ENCODE peak calls at places on chromosomes 12 and 14, in ten cellular contexts. One of them, this sample, is unnamed.

GRCh38 chr12:57131896-57132744 is 3.8 kb downstream of the LRP1 start:
- DNase-seq in dorsolateral prefrontal cortex: no peak
- DNase-seq in HCT116: no peak
- DNase-seq in fibroblast of villous mesenchyme: no peak
- DNase-seq in BJ: no peak
- DNase-seq in neural crest cell: no peak
- DNase-seq in mucosa of descending colon: no peak
- DNase-seq in RWPE1: no peak
- DNase-seq in SK-N-SH: peak
- DNase-seq in WTC11: no peak
- DNase-seq in this sample: no peak

GRCh38 chr12:24252580-24252979 is 303.1 kb upstream of the SOX5 start:
- DNase-seq in dorsolateral prefrontal cortex: no peak
- DNase-seq in HCT116: no peak
- DNase-seq in fibroblast of villous mesenchyme: no peak
- DNase-seq in BJ: no peak
- DNase-seq in neural crest cell: no peak
- DNase-seq in mucosa of descending colon: no peak
- DNase-seq in RWPE1: no peak
- DNase-seq in SK-N-SH: peak
- DNase-seq in WTC11: no peak
- DNase-seq in this sample: no peak

GRCh38 chr12:74563927-74564326 is 26.3 kb downstream of the ATXN7L3B start:
- DNase-seq in dorsolateral prefrontal cortex: no peak
- DNase-seq in HCT116: no peak
- DNase-seq in fibroblast of villous mesenchyme: no peak
- DNase-seq in BJ: no peak
- DNase-seq in neural crest cell: no peak
- DNase-seq in mucosa of descending colon: no peak
- DNase-seq in RWPE1: no peak
- DNase-seq in SK-N-SH: no peak
- DNase-seq in WTC11: no peak
- DNase-seq in this sample: no peak

GRCh38 chr14:104694475-104694950 is 5.1 kb downstream of the INF2 start:
- DNase-seq in dorsolateral prefrontal cortex: peak
- DNase-seq in HCT116: no peak
- DNase-seq in fibroblast of villous mesenchyme: no peak
- DNase-seq in BJ: no peak
- DNase-seq in neural crest cell: no peak
- DNase-seq in mucosa of descending colon: no peak
- DNase-seq in RWPE1: no peak
- DNase-seq in SK-N-SH: no peak
- DNase-seq in WTC11: no peak
- DNase-seq in this sample: no peak

GRCh38 chr12:130137141-130138018 is 24.9 kb upstream of the FZD10 start:
- DNase-seq in dorsolateral prefrontal cortex: no peak
- DNase-seq in HCT116: no peak
- DNase-seq in fibroblast of villous mesenchyme: no peak
- DNase-seq in BJ: no peak
- DNase-seq in neural crest cell: no peak
- DNase-seq in mucosa of descending colon: no peak
- DNase-seq in RWPE1: peak
- DNase-seq in SK-N-SH: no peak
- DNase-seq in WTC11: peak
- DNase-seq in this sample: no peak

GRCh38 chr12:7857916-7858315 is 14.8 kb downstream of the SLC2A14 start:
- DNase-seq in dorsolateral prefrontal cortex: no peak
- DNase-seq in HCT116: no peak
- DNase-seq in fibroblast of villous mesenchyme: no peak
- DNase-seq in BJ: no peak
- DNase-seq in neural crest cell: no peak
- DNase-seq in mucosa of descending colon: no peak
- DNase-seq in RWPE1: no peak
- DNase-seq in SK-N-SH: no peak
- DNase-seq in WTC11: no peak
- DNase-seq in this sample: no peak

GRCh38 chr14:65377576-65377975 is 35.0 kb upstream of the FUT8 start:
- DNase-seq in dorsolateral prefrontal cortex: no peak
- DNase-seq in HCT116: no peak
- DNase-seq in fibroblast of villous mesenchyme: peak
- DNase-seq in BJ: no peak
- DNase-seq in neural crest cell: no peak
- DNase-seq in mucosa of descending colon: no peak
- DNase-seq in RWPE1: no peak
- DNase-seq in SK-N-SH: no peak
- DNase-seq in WTC11: no peak
- DNase-seq in this sample: no peak

GRCh38 chr14:72615511-72616121 is 278.3 kb downstream of the DPF3 start:
- DNase-seq in dorsolateral prefrontal cortex: no peak
- DNase-seq in HCT116: no peak
- DNase-seq in fibroblast of villous mesenchyme: peak
- DNase-seq in BJ: no peak
- DNase-seq in neural crest cell: no peak
- DNase-seq in mucosa of descending colon: no peak
- DNase-seq in RWPE1: peak
- DNase-seq in SK-N-SH: no peak
- DNase-seq in WTC11: no peak
- DNase-seq in this sample: peak

GRCh38 chr14:23093104-23093503 is 1.8 kb downstream of the ACIN1 start:
- DNase-seq in dorsolateral prefrontal cortex: no peak
- DNase-seq in HCT116: no peak
- DNase-seq in fibroblast of villous mesenchyme: no peak
- DNase-seq in BJ: no peak
- DNase-seq in neural crest cell: no peak
- DNase-seq in mucosa of descending colon: no peak
- DNase-seq in RWPE1: no peak
- DNase-seq in SK-N-SH: no peak
- DNase-seq in WTC11: no peak
- DNase-seq in this sample: no peak

GRCh38 chr14:23094666-23095195 is at the start of gene ACIN1:
- DNase-seq in dorsolateral prefrontal cortex: peak
- DNase-seq in HCT116: peak
- DNase-seq in fibroblast of villous mesenchyme: peak
- DNase-seq in BJ: peak
- DNase-seq in neural crest cell: peak
- DNase-seq in mucosa of descending colon: peak
- DNase-seq in RWPE1: peak
- DNase-seq in SK-N-SH: peak
- DNase-seq in WTC11: no peak
- DNase-seq in this sample: peak

GRCh38 chr14:23093526-23093925 is 1.4 kb downstream of the ACIN1 start:
- DNase-seq in dorsolateral prefrontal cortex: no peak
- DNase-seq in HCT116: no peak
- DNase-seq in fibroblast of villous mesenchyme: no peak
- DNase-seq in BJ: no peak
- DNase-seq in neural crest cell: no peak
- DNase-seq in mucosa of descending colon: no peak
- DNase-seq in RWPE1: no peak
- DNase-seq in SK-N-SH: no peak
- DNase-seq in WTC11: no peak
- DNase-seq in this sample: no peak

GRCh38 chr14:23095196-23096108 is at the start of gene C14orf119:
- DNase-seq in dorsolateral prefrontal cortex: peak
- DNase-seq in HCT116: peak
- DNase-seq in fibroblast of villous mesenchyme: peak
- DNase-seq in BJ: peak
- DNase-seq in neural crest cell: no peak
- DNase-seq in mucosa of descending colon: peak
- DNase-seq in RWPE1: peak
- DNase-seq in SK-N-SH: peak
- DNase-seq in WTC11: peak
- DNase-seq in this sample: peak

DNA sequence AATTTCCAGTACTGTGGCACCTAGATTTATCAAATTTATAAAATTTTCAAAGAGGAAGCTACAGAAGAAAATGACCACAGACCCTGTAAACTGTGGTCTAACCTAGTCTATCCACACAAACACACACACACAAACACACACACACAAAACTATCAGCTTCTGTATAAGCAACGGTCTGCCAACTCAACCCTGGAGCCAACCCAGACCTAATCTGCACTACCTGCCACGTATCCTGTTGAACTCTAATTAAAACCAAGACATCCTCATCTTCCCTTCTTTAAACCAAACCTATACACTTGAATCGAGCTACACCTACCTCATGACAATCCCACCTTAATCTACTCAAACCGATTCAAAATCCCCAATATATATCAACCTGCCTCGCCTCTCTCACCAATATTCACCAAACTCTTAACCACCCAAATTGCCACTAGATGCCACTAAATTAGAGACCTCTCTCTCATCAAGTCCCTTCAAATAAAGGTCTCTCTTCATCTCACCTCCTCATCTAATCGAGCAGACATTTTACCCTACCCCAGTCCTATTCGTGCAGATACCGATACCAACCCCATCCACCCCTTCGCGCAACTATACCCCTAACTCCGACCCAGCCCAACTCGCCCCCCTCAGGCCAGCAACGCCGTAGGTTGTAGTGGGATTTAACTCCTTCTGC is 807 bp downstream of the ACIN1 start:
- DNase-seq in dorsolateral prefrontal cortex: no peak
- DNase-seq in HCT116: no peak
- DNase-seq in fibroblast of villous mesenchyme: peak
- DNase-seq in BJ: no peak
- DNase-seq in neural crest cell: no peak
- DNase-seq in mucosa of descending colon: no peak
- DNase-seq in RWPE1: no peak
- DNase-seq in SK-N-SH: peak
- DNase-seq in WTC11: peak
- DNase-seq in this sample: no peak
- TF ChIP-seq CTCF in dorsolateral prefrontal cortex: no peak
- TF ChIP-seq CTCF in HCT116: peak
- TF ChIP-seq CTCF in fibroblast of villous mesenchyme: peak
- TF ChIP-seq CTCF in BJ: peak
- TF ChIP-seq CTCF in neural crest cell: peak
- TF ChIP-seq CTCF in mucosa of descending colon: no peak
- TF ChIP-seq CTCF in RWPE1: no peak
- TF ChIP-seq CTCF in SK-N-SH: peak
- TF ChIP-seq CTCF in WTC11: no peak
- TF ChIP-seq CTCF in this sample: peak

GRCh38 chr12:55746913-55747231 is 4.0 kb downstream of the GDF11 start:
- DNase-seq in dorsolateral prefrontal cortex: no peak
- DNase-seq in HCT116: no peak
- DNase-seq in fibroblast of villous mesenchyme: no peak
- DNase-seq in BJ: no peak
- DNase-seq in neural crest cell: no peak
- DNase-seq in mucosa of descending colon: no peak
- DNase-seq in RWPE1: no peak
- DNase-seq in SK-N-SH: no peak
- DNase-seq in WTC11: no peak
- DNase-seq in this sample: no peak

GRCh38 chr12:55746147-55746912 is 3.4 kb downstream of the GDF11 start:
- DNase-seq in dorsolateral prefrontal cortex: no peak
- DNase-seq in HCT116: no peak
- DNase-seq in fibroblast of villous mesenchyme: no peak
- DNase-seq in BJ: no peak
- DNase-seq in neural crest cell: no peak
- DNase-seq in mucosa of descending colon: no peak
- DNase-seq in RWPE1: no peak
- DNase-seq in SK-N-SH: no peak
- DNase-seq in WTC11: no peak
- DNase-seq in this sample: no peak

GRCh38 chr12:55743967-55744931 is 1.3 kb downstream of the GDF11 start:
- DNase-seq in dorsolateral prefrontal cortex: no peak
- DNase-seq in HCT116: no peak
- DNase-seq in fibroblast of villous mesenchyme: no peak
- DNase-seq in BJ: no peak
- DNase-seq in neural crest cell: no peak
- DNase-seq in mucosa of descending colon: no peak
- DNase-seq in RWPE1: no peak
- DNase-seq in SK-N-SH: peak
- DNase-seq in WTC11: no peak
- DNase-seq in this sample: no peak

GRCh38 chr12:55745361-55746146 is 2.6 kb downstream of the GDF11 start:
- DNase-seq in dorsolateral prefrontal cortex: no peak
- DNase-seq in HCT116: no peak
- DNase-seq in fibroblast of villous mesenchyme: peak
- DNase-seq in BJ: no peak
- DNase-seq in neural crest cell: peak
- DNase-seq in mucosa of descending colon: no peak
- DNase-seq in RWPE1: no peak
- DNase-seq in SK-N-SH: peak
- DNase-seq in WTC11: peak
- DNase-seq in this sample: no peak

DNA sequence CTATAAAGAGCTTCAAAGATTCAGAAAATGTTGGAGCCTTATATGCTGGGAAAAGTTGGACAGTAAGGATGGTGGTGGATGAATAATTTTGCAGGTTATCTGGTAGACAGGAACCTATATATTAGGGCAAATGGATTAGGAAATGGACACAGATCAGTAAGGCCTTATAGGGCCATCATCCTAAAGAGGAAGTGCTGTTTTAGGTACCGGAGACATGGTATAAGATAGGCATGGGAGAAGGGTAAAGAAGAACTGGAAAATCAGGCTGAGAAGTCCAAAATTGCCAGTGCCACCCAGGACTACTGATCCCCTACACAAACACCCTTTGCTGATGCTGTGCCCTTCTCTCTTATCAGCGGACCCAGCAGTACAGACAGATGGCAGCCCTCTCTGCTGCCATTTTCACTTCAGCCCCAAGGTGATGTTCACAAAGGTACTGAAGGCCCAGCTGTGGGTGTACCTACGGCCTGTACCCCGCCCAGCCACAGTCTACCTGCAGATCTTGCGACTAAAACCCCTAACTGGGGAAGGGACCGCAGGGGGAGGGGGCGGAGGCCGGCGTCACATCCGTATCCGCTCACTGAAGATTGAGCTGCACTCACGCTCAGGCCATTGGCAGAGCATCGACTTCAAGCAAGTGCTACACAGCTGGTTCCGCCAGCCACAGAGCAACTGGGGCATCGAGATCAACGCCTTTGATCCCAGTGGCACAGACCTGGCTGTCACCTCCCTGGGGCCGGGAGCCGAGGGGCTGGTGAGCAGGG is 5.5 kb downstream of the GDF11 start:
- DNase-seq in dorsolateral prefrontal cortex: no peak
- DNase-seq in HCT116: no peak
- DNase-seq in fibroblast of villous mesenchyme: no peak
- DNase-seq in BJ: no peak
- DNase-seq in neural crest cell: no peak
- DNase-seq in mucosa of descending colon: no peak
- DNase-seq in RWPE1: no peak
- DNase-seq in SK-N-SH: no peak
- DNase-seq in WTC11: no peak
- DNase-seq in this sample: no peak
- TF ChIP-seq CTCF in dorsolateral prefrontal cortex: no peak
- TF ChIP-seq CTCF in HCT116: no peak
- TF ChIP-seq CTCF in fibroblast of villous mesenchyme: no peak
- TF ChIP-seq CTCF in BJ: no peak
- TF ChIP-seq CTCF in neural crest cell: no peak
- TF ChIP-seq CTCF in mucosa of descending colon: no peak
- TF ChIP-seq CTCF in RWPE1: no peak
- TF ChIP-seq CTCF in SK-N-SH: no peak
- TF ChIP-seq CTCF in WTC11: no peak
- TF ChIP-seq CTCF in this sample: no peak

GRCh38 chr12:121628536-121628935 is 2.2 kb downstream of the ORAI1 start:
- DNase-seq in dorsolateral prefrontal cortex: no peak
- DNase-seq in HCT116: no peak
- DNase-seq in fibroblast of villous mesenchyme: no peak
- DNase-seq in BJ: no peak
- DNase-seq in neural crest cell: no peak
- DNase-seq in mucosa of descending colon: no peak
- DNase-seq in RWPE1: no peak
- DNase-seq in SK-N-SH: peak
- DNase-seq in WTC11: no peak
- DNase-seq in this sample: no peak

GRCh38 chr12:121630791-121631190 is 4.5 kb downstream of the ORAI1 start:
- DNase-seq in dorsolateral prefrontal cortex: no peak
- DNase-seq in HCT116: no peak
- DNase-seq in fibroblast of villous mesenchyme: no peak
- DNase-seq in BJ: no peak
- DNase-seq in neural crest cell: no peak
- DNase-seq in mucosa of descending colon: no peak
- DNase-seq in RWPE1: no peak
- DNase-seq in SK-N-SH: peak
- DNase-seq in WTC11: no peak
- DNase-seq in this sample: no peak

GRCh38 chr12:121626853-121627623 is 708 bp downstream of the ORAI1 start:
- DNase-seq in dorsolateral prefrontal cortex: peak
- DNase-seq in HCT116: no peak
- DNase-seq in fibroblast of villous mesenchyme: peak
- DNase-seq in BJ: no peak
- DNase-seq in neural crest cell: peak
- DNase-seq in mucosa of descending colon: peak
- DNase-seq in RWPE1: peak
- DNase-seq in SK-N-SH: peak
- DNase-seq in WTC11: peak
- DNase-seq in this sample: peak

GRCh38 chr12:121628037-121628436 is 1.7 kb downstream of the ORAI1 start:
- DNase-seq in dorsolateral prefrontal cortex: no peak
- DNase-seq in HCT116: no peak
- DNase-seq in fibroblast of villous mesenchyme: peak
- DNase-seq in BJ: no peak
- DNase-seq in neural crest cell: no peak
- DNase-seq in mucosa of descending colon: peak
- DNase-seq in RWPE1: no peak
- DNase-seq in SK-N-SH: peak
- DNase-seq in WTC11: no peak
- DNase-seq in this sample: no peak

DNA sequence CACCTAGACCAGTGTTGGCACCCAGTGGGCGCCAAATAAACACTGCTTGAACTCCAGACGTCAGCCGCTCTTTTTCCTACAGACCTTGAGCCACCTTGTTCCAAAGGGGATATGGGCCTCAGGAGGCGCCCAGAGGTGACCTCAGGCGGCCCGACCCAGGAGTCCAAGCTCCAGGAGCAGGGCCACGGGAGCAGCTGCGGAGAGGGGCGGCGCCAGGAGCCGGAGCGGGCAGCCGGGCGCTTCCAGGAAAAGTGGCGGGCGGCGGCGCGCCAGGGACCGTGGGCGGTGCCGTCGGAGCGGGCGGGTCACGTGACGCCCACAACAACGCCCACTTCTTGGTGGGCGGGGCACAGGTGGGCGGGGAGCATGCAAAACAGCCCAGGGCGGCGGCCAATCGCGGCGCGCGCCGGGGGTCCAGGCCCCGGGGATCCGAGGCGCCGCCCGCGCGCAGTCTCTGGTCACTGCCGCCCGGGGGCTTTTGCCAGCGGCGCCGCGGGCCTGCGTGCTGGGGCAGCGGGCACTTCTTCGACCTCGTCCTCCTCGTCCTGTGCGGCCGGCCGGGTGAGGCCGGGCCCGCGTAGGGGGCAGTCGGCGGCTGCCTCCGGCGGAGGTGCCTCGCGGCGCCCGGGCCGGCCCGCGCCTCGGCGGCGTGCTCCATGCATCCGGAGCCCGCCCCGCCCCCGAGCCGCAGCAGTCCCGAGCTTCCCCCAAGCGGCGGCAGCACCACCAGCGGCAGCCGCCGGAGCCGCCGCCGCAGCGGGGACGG is at the start of gene ORAI1:
- DNase-seq in dorsolateral prefrontal cortex: peak
- DNase-seq in HCT116: peak
- DNase-seq in fibroblast of villous mesenchyme: peak
- DNase-seq in BJ: peak
- DNase-seq in neural crest cell: peak
- DNase-seq in mucosa of descending colon: peak
- DNase-seq in RWPE1: peak
- DNase-seq in SK-N-SH: peak
- DNase-seq in WTC11: peak
- DNase-seq in this sample: peak
- TF ChIP-seq CTCF in dorsolateral prefrontal cortex: peak
- TF ChIP-seq CTCF in HCT116: no peak
- TF ChIP-seq CTCF in fibroblast of villous mesenchyme: no peak
- TF ChIP-seq CTCF in BJ: peak
- TF ChIP-seq CTCF in neural crest cell: peak
- TF ChIP-seq CTCF in mucosa of descending colon: peak
- TF ChIP-seq CTCF in RWPE1: no peak
- TF ChIP-seq CTCF in SK-N-SH: no peak
- TF ChIP-seq CTCF in WTC11: no peak
- TF ChIP-seq CTCF in this sample: no peak

DNA sequence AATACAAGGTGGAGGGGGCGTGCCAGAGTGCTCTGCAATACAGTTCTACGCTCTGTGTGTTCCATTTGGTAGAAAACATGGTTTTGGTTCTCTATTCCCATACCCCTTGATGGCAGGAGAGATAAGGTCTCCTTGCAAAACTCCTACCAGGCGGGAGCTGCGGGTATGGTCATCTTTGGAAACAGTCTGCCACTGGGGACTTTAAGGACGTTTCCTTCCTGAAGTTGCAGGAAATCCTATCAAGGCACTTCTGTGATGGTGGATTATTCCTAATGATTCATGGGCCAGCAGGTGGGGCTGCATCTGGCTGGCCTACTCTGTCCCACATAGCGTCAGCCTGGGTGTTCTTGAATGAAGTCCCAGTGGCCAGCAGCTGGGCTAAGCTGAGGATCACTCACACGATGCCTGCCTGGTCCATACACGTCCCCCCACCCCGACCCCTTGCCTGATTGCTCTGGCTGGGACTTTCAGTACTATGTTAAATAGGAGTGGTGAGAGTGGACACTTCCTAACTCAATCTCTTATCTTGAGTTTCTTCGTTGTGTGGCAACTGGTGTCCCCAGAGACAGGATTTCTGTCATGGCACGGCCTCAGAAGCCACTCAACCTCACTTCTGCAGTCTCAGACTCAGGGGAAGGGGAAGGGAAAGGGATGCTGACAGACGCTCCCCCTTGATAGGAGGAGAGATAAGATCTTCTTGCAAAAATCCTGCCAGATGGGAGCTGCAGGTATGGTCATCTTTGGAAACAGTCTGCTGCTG is 61.1 kb upstream of the FKBP4 start:
- DNase-seq in dorsolateral prefrontal cortex: no peak
- DNase-seq in HCT116: no peak
- DNase-seq in fibroblast of villous mesenchyme: no peak
- DNase-seq in BJ: no peak
- DNase-seq in neural crest cell: no peak
- DNase-seq in mucosa of descending colon: no peak
- DNase-seq in RWPE1: no peak
- DNase-seq in SK-N-SH: no peak
- DNase-seq in WTC11: no peak
- DNase-seq in this sample: no peak
- TF ChIP-seq CTCF in dorsolateral prefrontal cortex: no peak
- TF ChIP-seq CTCF in HCT116: no peak
- TF ChIP-seq CTCF in fibroblast of villous mesenchyme: no peak
- TF ChIP-seq CTCF in BJ: no peak
- TF ChIP-seq CTCF in neural crest cell: no peak
- TF ChIP-seq CTCF in mucosa of descending colon: no peak
- TF ChIP-seq CTCF in RWPE1: no peak
- TF ChIP-seq CTCF in SK-N-SH: no peak
- TF ChIP-seq CTCF in WTC11: no peak
- TF ChIP-seq CTCF in this sample: no peak